ENCODE peak calls at places on chromosomes 7 and 10, in eight cellular contexts. U is HCEC 1CT; Y is dermis microvascular lymphatic vessel endothelial cell; M is hepatic stellate cell; I is stimulated activated CD8-positive, alpha-beta memory T cell treated with anti-CD3 and anti-CD28 coated beads, Interleukin-15, amount 100 ng/mL, for 24 hours; D is CD4-positive, alpha-beta T cell; L is SW480; G is fibroblast of pulmonary artery. R is an unnamed sample.

GRCh38 chr10:26969145-26969926 is 108.6 kb upstream of the ABI1 start:
- DNase-seq in U (no peak), Y (no peak), M (no peak), I (no peak), D (no peak), L (no peak), G (no peak), R (no peak)

GRCh38 chr7:83751217-83751616 is 102.3 kb upstream of the SEMA3E start:
- DNase-seq in U (peak), Y (no peak), M (no peak), I (no peak), D (no peak), L (no peak), G (peak), R (no peak)

GRCh38 chr7:30694774-30695721 is 12.8 kb upstream of the CRHR2 start:
- DNase-seq in U (no peak), Y (no peak), M (no peak), I (no peak), D (no peak), L (no peak), G (no peak), R (no peak)

GRCh38 chr10:131211965-131212619 is 99.4 kb downstream of the TCERG1L start:
- DNase-seq in U (no peak), Y (no peak), M (no peak), I (no peak), D (no peak), L (no peak), G (no peak), R (no peak)

GRCh38 chr7:3510101-3511020 is 209.3 kb downstream of the SDK1 start:
- DNase-seq in U (no peak), Y (no peak), M (no peak), I (no peak), D (no peak), L (no peak), G (no peak), R (no peak)

GRCh38 chr7:92837214-92837749 is 909 bp upstream of the CDK6 start:
- DNase-seq in U (peak), Y (no peak), M (no peak), I (no peak), D (no peak), L (peak), G (peak), R (no peak)

GRCh38 chr10:103814626-103815370 is 40.6 kb downstream of the SH3PXD2A start:
- DNase-seq in U (peak), Y (no peak), M (no peak), I (no peak), D (no peak), L (no peak), G (no peak), R (peak)

GRCh38 chr7:15305002-15305600 is 256.7 kb downstream of the AGMO start:
- DNase-seq in U (peak), Y (peak), M (peak), I (no peak), D (no peak), L (peak), G (peak), R (peak)

GRCh38 chr10:33333260-33334169 is 952 bp downstream of the NRP1 start:
- DNase-seq in U (peak), Y (no peak), M (no peak), I (no peak), D (no peak), L (peak), G (no peak), R (peak)

GRCh38 chr10:17181751-17182150 is 19.7 kb downstream of the TRDMT1 start:
- DNase-seq in U (no peak), Y (no peak), M (no peak), I (no peak), D (no peak), L (no peak), G (peak), R (peak)

GRCh38 chr7:75924884-75925283 is 9.9 kb downstream of the POR start:
- DNase-seq in U (no peak), Y (no peak), M (no peak), I (no peak), D (no peak), L (no peak), G (no peak), R (no peak)

GRCh38 chr10:119413738-119414611 is 128.5 kb downstream of the RGS10 start:
- DNase-seq in U (peak), Y (no peak), M (no peak), I (no peak), D (no peak), L (no peak), G (peak), R (no peak)

GRCh38 chr7:4689151-4689550 is 7.1 kb downstream of the FOXK1 start:
- DNase-seq in U (no peak), Y (no peak), M (no peak), I (no peak), D (no peak), L (no peak), G (no peak), R (no peak)

GRCh38 chr7:100823140-100823525 is 4.2 kb downstream of the EPHB4 start:
- DNase-seq in U (no peak), Y (no peak), M (no peak), I (no peak), D (no peak), L (no peak), G (no peak), R (peak)

GRCh38 chr7:23654508-23654907 is 25.5 kb upstream of the FAM221A start:
- DNase-seq in U (peak), Y (peak), M (no peak), I (no peak), D (no peak), L (peak), G (peak), R (peak)

GRCh38 chr7:102431617-102432298 is 1.6 kb upstream of the ORAI2 start:
- DNase-seq in U (no peak), Y (peak), M (no peak), I (no peak), D (peak), L (peak), G (no peak), R (peak)

GRCh38 chr10:114575417-114576131 is 82.5 kb downstream of the ABLIM1 start:
- DNase-seq in U (no peak), Y (no peak), M (no peak), I (no peak), D (no peak), L (no peak), G (no peak), R (no peak)

GRCh38 chr7:55128693-55129394 is 110.0 kb downstream of the EGFR start:
- DNase-seq in U (peak), Y (no peak), M (peak), I (no peak), D (no peak), L (no peak), G (peak), R (no peak)

GRCh38 chr7:81155654-81156373 is 237.0 kb upstream of the SEMA3C start:
- DNase-seq in U (no peak), Y (no peak), M (no peak), I (no peak), D (no peak), L (peak), G (no peak), R (no peak)

GRCh38 chr10:13528875-13529713 is at the start of gene BEND7:
- DNase-seq in U (no peak), Y (no peak), M (peak), I (no peak), D (no peak), L (peak), G (peak), R (peak)

GRCh38 chr10:133614830-133615580 is 11.6 kb downstream of the FRG2B start:
- DNase-seq in U (no peak), Y (no peak), M (no peak), I (no peak), D (no peak), L (no peak), G (no peak), R (no peak)

GRCh38 chr10:73650537-73651331 is 5.1 kb downstream of the SYNPO2L start:
- DNase-seq in U (peak), Y (no peak), M (peak), I (no peak), D (no peak), L (peak), G (peak), R (no peak)

GRCh38 chr7:134029743-134030142 is 97.4 kb upstream of the LRGUK start:
- DNase-seq in U (no peak), Y (no peak), M (no peak), I (no peak), D (no peak), L (no peak), G (peak), R (no peak)

GRCh38 chr7:99714171-99714570 is 20.8 kb downstream of the CYP3A7 start:
- DNase-seq in U (no peak), Y (no peak), M (no peak), I (no peak), D (no peak), L (no peak), G (no peak), R (no peak)

GRCh38 chr7:16644987-16645592 is 464 bp downstream of the ANKMY2 start:
- DNase-seq in U (peak), Y (no peak), M (peak), I (peak), D (no peak), L (peak), G (peak), R (no peak)

GRCh38 chr10:61970182-61971015 is 68.9 kb downstream of the ARID5B start:
- DNase-seq in U (peak), Y (peak), M (no peak), I (no peak), D (no peak), L (no peak), G (peak), R (peak)

GRCh38 chr7:80883188-80884025 is 35.4 kb downstream of the SEMA3C start:
- DNase-seq in U (peak), Y (no peak), M (peak), I (no peak), D (no peak), L (peak), G (peak), R (no peak)

R was measured in lung microvascular endothelial cell.